ENCODE peak calls at places on chromosomes 5 and 9, in eight cellular contexts. Q, M, P, F, H, L, W and G are unnamed samples.

GRCh38 chr5:124678478-124678877 is 68.0 kb downstream of the ZNF608 start:
- DNase-seq in Q (no peak), M (no peak), P (no peak), F (no peak), H (no peak), L (no peak), W (no peak), G (no peak)

GRCh38 chr9:14692918-14693861 is at the start of gene ZDHHC21:
- DNase-seq in Q (peak; percentile 69), M (peak; percentile 75), P (peak; percentile 58), F (peak; percentile 73), H (peak; percentile 13), L (peak; percentile 54), W (peak; percentile 87), G (peak; percentile 14)

GRCh38 chr9:36193049-36193448 is 2.3 kb downstream of the CLTA start:
- DNase-seq in Q (no peak), M (no peak), P (no peak), F (no peak), H (no peak), L (peak; percentile 22), W (no peak), G (no peak)

GRCh38 chr5:109876941-109877669 is 187.4 kb downstream of the MAN2A1 start:
- DNase-seq in Q (no peak), M (no peak), P (no peak), F (no peak), H (no peak), L (peak; percentile 30), W (no peak), G (no peak)

GRCh38 chr9:98144631-98145030 is 25.6 kb upstream of the TRIM14 start:
- DNase-seq in Q (no peak), M (no peak), P (no peak), F (no peak), H (no peak), L (no peak), W (no peak), G (no peak)

GRCh38 chr5:142678615-142679014 is 7.3 kb downstream of the FGF1 start:
- DNase-seq in Q (no peak), M (no peak), P (peak; percentile 21), F (no peak), H (no peak), L (no peak), W (no peak), G (no peak)

GRCh38 chr5:1733369-1733768 is 66.3 kb downstream of the MRPL36 start:
- DNase-seq in Q (peak; percentile 29), M (peak; percentile 7), P (no peak), F (no peak), H (no peak), L (no peak), W (no peak), G (no peak)

GRCh38 chr5:110105692-110106091 is 416.0 kb downstream of the MAN2A1 start:
- DNase-seq in Q (no peak), M (no peak), P (no peak), F (peak; percentile 52), H (no peak), L (peak; percentile 4), W (no peak), G (no peak)

GRCh38 chr9:37061763-37062162 is 27.7 kb upstream of the PAX5 start:
- DNase-seq in Q (no peak), M (no peak), P (no peak), F (no peak), H (no peak), L (peak; percentile 30), W (no peak), G (no peak)